ENCODE peak calls at places on chromosomes 4 and X, in ten cellular contexts. J is right lobe of liver, G is Peyer's patch, N is right cardiac atrium, Y is cardiac muscle cell, C is heart left ventricle, T is transverse colon, I is SK-N-SH, X is prostate gland, K is SJSA1. R is an unnamed sample.

GRCh38 chrX:63747331-63747730 is 37.7 kb downstream of the ARHGEF9 start:
- DNase-seq in K (no peak), T (no peak), X (no peak), I (no peak), J (no peak), N (no peak), G (no peak), C (no peak), Y (peak; percentile 68), R (no peak)

GRCh38 chrX:2486476-2487133 is 14.2 kb downstream of the DHRSX start:
- DNase-seq in I (no peak), Y (no peak), G (no peak), K (no peak), X (no peak), J (no peak), N (no peak), T (no peak), C (no peak), R (no peak)

GRCh38 chrX:47563801-47564315 is 2.9 kb downstream of the ARAF start:
- DNase-seq in C (no peak), X (no peak), G (no peak), Y (peak; percentile 47), N (no peak), J (no peak), K (no peak), I (no peak), T (no peak), R (no peak)

GRCh38 chr4:127771535-127772275 is 10.4 kb upstream of the HSPA4L start:
- DNase-seq in Y (no peak), G (no peak), X (no peak), J (no peak), T (no peak), C (no peak), I (peak; percentile 40), K (no peak), N (no peak), R (no peak)

GRCh38 chr4:154743683-154744340 is at the start of gene LRAT:
- DNase-seq in I (peak; percentile 68), X (peak; percentile 59), N (peak; percentile 35), K (no peak), T (peak; percentile 72), J (peak; percentile 57), G (peak; percentile 83), C (no peak), Y (no peak), R (peak; percentile 15)

GRCh38 chrX:71623714-71624113 is 5.4 kb upstream of the CXCR3 start:
- DNase-seq in K (no peak), T (peak; percentile 24), N (no peak), G (no peak), I (no peak), C (no peak), J (no peak), X (no peak), Y (no peak), R (no peak)

GRCh38 chr4:76545161-76545884 is 110.3 kb downstream of the SHROOM3 start:
- DNase-seq in G (no peak), X (no peak), N (no peak), K (peak; percentile 78), C (no peak), I (no peak), J (no peak), Y (no peak), T (no peak), R (no peak)

GRCh38 chr4:145482209-145483021 is 762 bp downstream of the SMAD1 start:
- DNase-seq in C (peak; percentile 40), G (peak; percentile 60), J (peak; percentile 49), Y (peak; percentile 80), I (peak; percentile 78), K (peak; percentile 82), T (peak; percentile 61), X (peak; percentile 49), N (peak; percentile 50), R (peak; percentile 6)

GRCh38 chr4:38815879-38816782 is 11.5 kb upstream of the TLR1 start:
- DNase-seq in J (no peak), K (peak; percentile 43), C (no peak), Y (no peak), G (no peak), T (no peak), N (no peak), I (no peak), X (no peak), R (no peak)

GRCh38 chrX:66126671-66127070 is 37.4 kb upstream of the HEPH start:
- DNase-seq in N (no peak), T (no peak), K (no peak), Y (no peak), J (no peak), C (no peak), G (no peak), X (no peak), I (no peak), R (no peak)

GRCh38 chr4:4443821-4444220 is 56.9 kb downstream of the NSG1 start:
- DNase-seq in G (no peak), J (no peak), C (no peak), K (peak; percentile 40), T (no peak), N (no peak), Y (peak; percentile 55), I (no peak), X (no peak), R (no peak)

GRCh38 chr4:137180349-137180748 is 351.9 kb downstream of the PCDH18 start:
- DNase-seq in J (no peak), X (no peak), C (no peak), G (no peak), K (no peak), Y (peak; percentile 12), N (no peak), I (no peak), T (no peak), R (no peak)
- H3K27me3 ChIP-seq in J (no peaks in the 10 kb centered on the region), X (no peaks in the 10 kb centered on the region), C (no peaks in the 10 kb centered on the region), G (no peaks in the 10 kb centered on the region), K (no peaks in the 10 kb centered on the region), Y (no peaks in the 10 kb centered on the region), N (no peaks in the 10 kb centered on the region), I (no peaks in the 10 kb centered on the region), T (no peaks in the 10 kb centered on the region), R (no peaks in the 10 kb centered on the region)

GRCh38 chr4:53645108-53645507 is 53.8 kb upstream of the LNX1 start:
- DNase-seq in N (no peak), K (no peak), Y (no peak), C (no peak), T (no peak), J (no peak), X (no peak), G (no peak), I (no peak), R (no peak)
- H3K27ac ChIP-seq in N (no peak overlapping the region), K (no peak overlapping the region), Y (no peak overlapping the region), C (no peak overlapping the region), T (peak overlapping the region; percentile 89), J (peak overlapping the region; percentile 54), X (peak overlapping the region; percentile 80), G (peak overlapping the region; percentile 82), I (no peak overlapping the region), R (no peak overlapping the region)

GRCh38 chrX:110051559-110051958 is 48.6 kb downstream of the TMEM164 start:
- DNase-seq in N (no peak), K (no peak), J (no peak), Y (no peak), G (no peak), C (no peak), I (no peak), T (no peak), X (no peak), R (no peak)

GRCh38 chrX:110050885-110051284 is 48.0 kb downstream of the TMEM164 start:
- DNase-seq in J (no peak), I (no peak), N (no peak), T (no peak), K (no peak), X (no peak), Y (no peak), C (no peak), G (no peak), R (no peak)

GRCh38 chrX:110050386-110050785 is 47.5 kb downstream of the TMEM164 start:
- DNase-seq in T (no peak), I (no peak), N (no peak), Y (no peak), X (no peak), K (no peak), G (no peak), C (no peak), J (no peak), R (no peak)

GRCh38 chrX:110046971-110047370 is 44.1 kb downstream of the TMEM164 start:
- DNase-seq in T (no peak), J (no peak), C (no peak), K (no peak), N (no peak), I (no peak), Y (no peak), G (no peak), X (no peak), R (no peak)

DNA sequence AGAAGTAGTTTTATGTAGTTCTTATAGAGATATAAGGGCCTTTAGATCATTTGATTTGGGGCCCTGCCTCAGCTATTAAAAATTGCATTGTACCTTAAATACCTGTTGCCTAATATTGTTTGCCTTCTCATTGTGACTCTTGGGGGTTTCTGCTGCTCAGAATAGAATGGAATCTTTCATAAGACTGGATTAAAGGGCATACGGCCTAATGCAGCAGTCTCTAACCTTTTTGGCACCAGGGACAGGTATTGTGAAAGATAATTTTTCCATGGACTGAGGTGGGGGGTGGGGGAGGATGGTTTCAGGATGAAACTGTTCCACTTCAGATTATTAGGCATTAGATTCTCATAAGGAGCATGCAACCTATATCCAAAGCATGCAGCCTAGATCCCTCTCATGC is 46.2 kb downstream of the TMEM164 start:
- DNase-seq in Y (no peak), C (no peak), G (no peak), I (no peak), J (no peak), T (no peak), X (no peak), N (no peak), K (no peak), R (no peak)
- H3K4me1 ChIP-seq in Y (peaks cover 19% of the 10 kb centered on the region), C (no peaks in the 10 kb centered on the region), G (no peaks in the 10 kb centered on the region), I (no peaks in the 10 kb centered on the region), J (no peaks in the 10 kb centered on the region), T (no peaks in the 10 kb centered on the region), X (no peaks in the 10 kb centered on the region), N (peaks cover 5% of the 10 kb centered on the region), K (no peaks in the 10 kb centered on the region), R (no peaks in the 10 kb centered on the region)

GRCh38 chrX:79604364-79604763 is 237.2 kb upstream of the ITM2A start:
- DNase-seq in K (no peak), Y (no peak), J (no peak), X (no peak), G (no peak), C (no peak), I (no peak), N (no peak), T (peak; percentile 36), R (no peak)

DNA sequence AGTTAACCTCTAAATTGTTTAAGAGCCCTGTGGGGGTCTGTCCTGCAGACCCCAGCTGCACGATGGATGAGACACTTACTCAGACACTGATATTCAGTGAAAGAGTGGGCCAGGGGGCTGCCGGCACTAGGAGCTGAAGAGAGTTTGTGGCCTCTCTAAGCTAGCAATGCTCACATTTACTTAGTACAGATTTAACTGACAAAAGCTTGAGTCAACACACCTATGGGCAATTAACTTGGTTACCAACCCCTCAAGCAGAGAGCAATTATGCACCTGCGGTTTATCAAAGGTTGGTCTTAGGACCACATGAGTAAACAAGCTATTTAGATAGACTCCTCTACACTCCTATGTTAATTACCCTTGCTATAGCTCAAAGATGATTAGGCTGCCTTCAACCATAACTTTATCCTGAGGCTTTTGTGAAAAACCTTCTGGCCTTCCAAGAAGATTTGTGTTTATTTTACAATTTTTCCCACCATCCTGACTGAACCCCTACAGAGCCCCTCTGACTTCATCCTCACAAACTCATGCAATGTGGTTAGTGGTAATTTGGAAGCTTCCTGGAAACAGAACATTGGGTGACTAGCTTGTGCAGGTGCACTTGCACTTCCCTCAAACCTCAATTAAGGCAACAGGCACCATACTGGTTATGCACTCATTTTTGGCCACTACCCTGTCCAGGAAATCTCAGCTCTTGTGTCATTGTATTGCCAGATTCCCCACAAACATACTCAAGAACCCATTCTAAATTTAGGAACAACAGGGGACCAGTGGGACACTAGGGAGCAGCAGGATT is 234.4 kb upstream of the ITM2A start:
- DNase-seq in G (no peak), N (no peak), K (no peak), C (no peak), I (no peak), Y (no peak), J (no peak), X (no peak), T (peak; percentile 12), R (no peak)
- H3K27me3 ChIP-seq in G (no peaks in the 10 kb centered on the region), N (no peaks in the 10 kb centered on the region), K (no peaks in the 10 kb centered on the region), C (no peaks in the 10 kb centered on the region), I (no peaks in the 10 kb centered on the region), Y (no peaks in the 10 kb centered on the region), J (no peaks in the 10 kb centered on the region), X (no peaks in the 10 kb centered on the region), T (no peaks in the 10 kb centered on the region), R (no peaks in the 10 kb centered on the region)

R was measured in CD4-positive, alpha-beta memory T cell.